ENCODE peak calls at places on chromosomes 4 and X, in six cellular contexts. V is AG09309, H is transverse colon, Q is heart right ventricle, E is thoracic aorta, T is tibial artery. W is an unnamed sample.

GRCh38 chrX:9997524-9997923 is 30.4 kb downstream of the CLDN34 start:
- DNase-seq in H (no peak), E (no peak), V (no peak), Q (no peak), T (no peak), W (no peak)

GRCh38 chr4:74117024-74117534 is 18.1 kb upstream of the CXCL2 start:
- DNase-seq in Q (peak), V (peak), H (peak), T (peak), E (peak), W (peak)

GRCh38 chrX:150506486-150506885 is 61.9 kb upstream of the MTM1 start:
- DNase-seq in H (no peak), Q (no peak), E (no peak), V (no peak), T (no peak), W (no peak)

GRCh38 chrX:124211312-124211942 is 121.0 kb upstream of the TEX13D start:
- DNase-seq in T (no peak), E (no peak), Q (no peak), H (no peak), V (no peak), W (no peak)

GRCh38 chrX:50801135-50801534 is 12.9 kb downstream of the SHROOM4 start:
- DNase-seq in H (no peak), T (no peak), E (no peak), V (no peak), Q (no peak), W (no peak)

GRCh38 chr4:24979554-24979953 is 51.2 kb downstream of the LGI2 start:
- DNase-seq in V (no peak), E (no peak), Q (peak), H (peak), T (peak), W (no peak)

GRCh38 chrX:40078489-40079288 is 19.1 kb downstream of the BCOR start:
- DNase-seq in V (no peak), T (no peak), E (no peak), H (no peak), Q (no peak), W (no peak)

GRCh38 chr4:30865676-30866075 is 145.5 kb downstream of the PCDH7 start:
- DNase-seq in V (no peak), E (no peak), H (no peak), Q (no peak), T (no peak), W (no peak)

GRCh38 chr4:73674451-73674919 is 54.2 kb upstream of the RASSF6 start:
- DNase-seq in H (no peak), E (no peak), Q (no peak), T (no peak), V (no peak), W (no peak)

GRCh38 chrX:40012800-40013682 is 84.7 kb downstream of the BCOR start:
- DNase-seq in V (no peak), Q (peak), T (peak), E (no peak), H (peak), W (no peak)

GRCh38 chrX:119880552-119881437 is 9.2 kb downstream of the NDUFA1 start:
- DNase-seq in E (no peak), V (peak), H (peak), T (no peak), Q (peak), W (no peak)

GRCh38 chrX:96776966-96777365 is 92.3 kb downstream of the DIAPH2 start:
- DNase-seq in Q (no peak), T (no peak), H (no peak), E (no peak), V (no peak), W (no peak)

GRCh38 chr4:110630621-110631402 is 7.9 kb upstream of the PITX2 start:
- DNase-seq in E (no peak), Q (no peak), H (no peak), T (no peak), V (no peak), W (no peak)

GRCh38 chrX:151153086-151153485 is 23.3 kb upstream of the GPR50 start:
- DNase-seq in V (peak), Q (no peak), E (no peak), H (no peak), T (no peak), W (no peak)

GRCh38 chrX:40068048-40068447 is 29.7 kb downstream of the BCOR start:
- DNase-seq in T (no peak), E (no peak), H (no peak), V (no peak), Q (no peak), W (no peak)

GRCh38 chr4:92825186-92825715 is 521.5 kb downstream of the GRID2 start:
- DNase-seq in H (no peak), Q (no peak), E (no peak), T (no peak), V (no peak), W (no peak)

GRCh38 chr4:144202091-144202490 is 61.6 kb upstream of the GYPA start:
- DNase-seq in Q (no peak), V (no peak), T (no peak), H (no peak), E (no peak), W (no peak)

GRCh38 chr4:185600801-185601200 is 65.5 kb upstream of the PDLIM3 start:
- DNase-seq in H (no peak), E (no peak), V (no peak), Q (no peak), T (no peak), W (no peak)

GRCh38 chr4:608236-608635 is 17.1 kb upstream of the PDE6B start:
- DNase-seq in V (no peak), Q (no peak), T (no peak), E (no peak), H (no peak), W (no peak)

GRCh38 chr4:55398966-55399365 is 3.2 kb downstream of the TMEM165 start:
- DNase-seq in T (no peak), E (no peak), H (no peak), Q (no peak), V (no peak), W (no peak)

GRCh38 chr4:181939199-181939945 is 303.8 kb upstream of the TENM3 start:
- DNase-seq in V (no peak), E (no peak), Q (no peak), T (no peak), H (no peak), W (no peak)

GRCh38 chr4:33063238-33063637 is 2343.1 kb downstream of the PCDH7 start:
- DNase-seq in H (no peak), E (no peak), V (peak), Q (no peak), T (no peak), W (no peak)

GRCh38 chrX:13700380-13700779 is 11.5 kb downstream of the RAB9A start:
- DNase-seq in V (no peak), H (no peak), T (no peak), Q (no peak), E (no peak), W (no peak)

GRCh38 chr4:131459430-131460101 is 1689.5 kb upstream of the PCDH10 start:
- DNase-seq in Q (no peak), T (no peak), H (no peak), V (no peak), E (no peak), W (no peak)

GRCh38 chr4:103934178-103934789 is 214.5 kb upstream of the TACR3 start:
- DNase-seq in V (peak), E (no peak), H (no peak), T (no peak), Q (peak), W (no peak)

GRCh38 chrX:113629326-113629725 is 788.7 kb upstream of the AMOT start:
- DNase-seq in T (no peak), Q (no peak), V (no peak), H (no peak), E (no peak), W (no peak)

GRCh38 chrX:17414839-17415238 is 39.8 kb downstream of the NHS start:
- DNase-seq in Q (peak), T (peak), E (no peak), V (no peak), H (peak), W (no peak)

GRCh38 chr4:146638801-146639351 is at the start of gene POU4F2:
- DNase-seq in V (no peak), E (no peak), Q (no peak), H (no peak), T (no peak), W (no peak)

GRCh38 chrX:131729295-131729694 is 185.4 kb downstream of the OR13H1 start:
- DNase-seq in Q (no peak), H (peak), E (no peak), V (peak), T (no peak), W (no peak)

GRCh38 chr4:119111296-119111695 is 24.3 kb upstream of the MYOZ2 start:
- DNase-seq in V (no peak), T (no peak), Q (no peak), E (no peak), H (no peak), W (no peak)

GRCh38 chr4:37682701-37683401 is 3.3 kb downstream of the RELL1 start:
- DNase-seq in H (no peak), Q (no peak), V (no peak), T (no peak), E (no peak), W (no peak)

GRCh38 chrX:118971552-118971951 is 2.9 kb upstream of the LONRF3 start:
- DNase-seq in V (no peak), E (no peak), Q (no peak), T (no peak), H (no peak), W (no peak)

GRCh38 chrX:9355739-9356138 is 109.1 kb upstream of the TBL1X start:
- DNase-seq in T (no peak), Q (no peak), E (no peak), H (no peak), V (no peak), W (no peak)

GRCh38 chrX:7147431-7147977 is at the start of gene STS:
- DNase-seq in T (peak), Q (peak), V (no peak), E (no peak), H (peak), W (no peak)

GRCh38 chrX:115892056-115892708 is 278.4 kb upstream of the AGTR2 start:
- DNase-seq in Q (no peak), E (no peak), H (peak), T (no peak), V (no peak), W (no peak)

GRCh38 chrX:39331062-39331704 is 529.9 kb downstream of the MID1IP1 start:
- DNase-seq in E (no peak), H (no peak), Q (no peak), V (no peak), T (no peak), W (no peak)

GRCh38 chr4:2791518-2792395 is 1.1 kb upstream of the SH3BP2 start:
- DNase-seq in T (peak), H (peak), Q (no peak), V (no peak), E (no peak), W (no peak)

DNA sequence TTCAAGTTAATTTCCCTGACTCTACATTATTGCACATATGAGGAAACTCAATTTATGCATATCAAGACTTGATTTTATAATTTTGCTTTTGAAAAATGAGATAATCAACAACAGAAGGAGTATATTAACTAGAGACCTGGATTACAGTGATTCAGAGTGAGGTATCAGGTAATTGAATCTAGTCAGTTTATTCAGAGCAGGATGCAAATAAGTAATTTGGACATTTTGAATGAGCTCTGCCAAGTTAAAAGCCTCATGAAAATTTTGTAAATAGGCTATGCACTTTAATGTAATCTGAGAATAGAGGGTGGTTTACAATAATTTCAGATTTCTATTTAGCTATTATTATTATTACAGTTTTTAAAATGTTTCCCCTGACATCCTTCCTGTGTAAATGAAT is 203.7 kb upstream of the EMCN start:
- DNase-seq in V (no peak), Q (no peak), T (no peak), H (no peak), E (no peak), W (no peak)
- TF ChIP-seq CTCF in V (no peak), Q (no peak), T (no peak), H (no peak), E (no peak), W (no peak)

GRCh38 chr4:152352215-152352614 is 183.7 kb downstream of the FBXW7 start:
- DNase-seq in Q (no peak), T (no peak), E (no peak), V (no peak), H (no peak), W (no peak)

GRCh38 chr4:152351080-152351479 is 184.8 kb downstream of the FBXW7 start:
- DNase-seq in V (no peak), E (no peak), H (no peak), Q (no peak), T (no peak), W (no peak)

GRCh38 chr4:152352645-152353116 is 183.2 kb downstream of the FBXW7 start:
- DNase-seq in V (peak), Q (peak), T (peak), E (no peak), H (peak), W (peak)

GRCh38 chr4:152346979-152347378 is 188.9 kb downstream of the FBXW7 start:
- DNase-seq in V (no peak), H (no peak), Q (no peak), E (no peak), T (no peak), W (no peak)

GRCh38 chr4:152348670-152349069 is 187.2 kb downstream of the FBXW7 start:
- DNase-seq in T (no peak), H (no peak), E (no peak), V (no peak), Q (no peak), W (no peak)
- TF ChIP-seq CTCF in T (peak), H (no peak), E (no peak), V (peak), Q (peak), W (no peak)

GRCh38 chr4:29128810-29129209 is 1591.4 kb upstream of the PCDH7 start:
- DNase-seq in V (no peak), H (no peak), E (no peak), Q (no peak), T (no peak), W (no peak)

DNA sequence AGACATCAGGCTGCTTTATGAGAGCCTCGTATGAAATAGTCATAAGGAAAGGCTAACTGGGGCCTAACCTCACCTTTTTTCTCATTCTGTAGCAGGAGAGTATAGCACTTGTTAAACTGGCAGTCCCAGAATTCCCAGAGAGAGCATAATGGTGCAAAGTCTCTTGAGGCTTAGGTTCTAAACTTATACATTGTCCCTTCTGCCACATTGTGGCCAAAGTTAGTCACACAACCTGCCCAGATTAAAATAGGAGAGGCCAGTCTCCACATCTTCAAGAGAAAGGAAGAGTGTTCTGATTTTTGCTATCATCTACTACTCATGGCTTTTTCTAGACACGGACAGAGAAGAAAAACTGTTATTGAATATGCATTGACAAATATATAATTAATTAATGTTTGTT is 1588.9 kb upstream of the PCDH7 start:
- DNase-seq in H (no peak), V (no peak), T (no peak), Q (no peak), E (no peak), W (no peak)
- TF ChIP-seq CTCF in H (no peak), V (no peak), T (no peak), Q (no peak), E (no peak), W (no peak)

GRCh38 chr4:177367336-177367735 is 57.7 kb downstream of the NEIL3 start:
- DNase-seq in E (no peak), H (no peak), V (peak), Q (no peak), T (no peak), W (no peak)
- TF ChIP-seq CTCF in E (no peak), H (no peak), V (peak), Q (no peak), T (no peak), W (peak)

DNA sequence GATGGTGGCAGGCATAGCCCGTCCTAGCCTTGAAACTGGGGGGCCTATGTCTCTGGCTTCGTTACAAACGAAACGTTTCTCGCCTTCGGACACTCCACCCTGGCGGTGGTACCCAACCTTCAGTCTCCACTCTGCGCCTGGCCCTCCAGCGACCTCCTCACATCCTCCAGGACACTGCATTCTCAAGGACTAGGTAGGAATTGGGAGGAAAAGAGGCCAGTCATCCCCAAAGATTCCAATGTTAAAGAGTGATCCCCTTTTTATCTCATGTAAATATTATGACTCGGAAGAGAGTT is 2.1 kb upstream of the NKX6-1 start:
- DNase-seq in Q (no peak), E (no peak), H (no peak), V (no peak), T (no peak), W (no peak)
- TF ChIP-seq CTCF in Q (no peak), E (no peak), H (no peak), V (no peak), T (no peak), W (no peak)

GRCh38 chrX:153778684-153779101 is 2.1 kb upstream of the SRPK3 start:
- DNase-seq in V (no peak), H (no peak), Q (no peak), E (no peak), T (no peak), W (no peak)
- TF ChIP-seq CTCF in V (no peak), H (no peak), Q (no peak), E (no peak), T (no peak), W (no peak)